ENCODE peak calls at places on chromosome 16, in six cellular contexts. F, G, M, A, N and U are unnamed samples.

GRCh38 chr16:9826630-9827029 is 355.6 kb downstream of the GRIN2A start:
- DNase-seq in M (no peak), G (no peak), F (no peak), N (no peak), A (no peak), U (no peak)

GRCh38 chr16:85067431-85067830 is 39.8 kb downstream of the KIAA0513 start:
- DNase-seq in F (no peak), G (no peak), M (no peak), A (no peak), N (no peak), U (no peak)

GRCh38 chr16:59192551-59193199 is 458.6 kb upstream of the GOT2 start:
- DNase-seq in F (no peak), M (no peak), G (no peak), A (peak), N (no peak), U (no peak)

GRCh38 chr16:75106351-75107274 is 10.0 kb downstream of the LDHD start:
- DNase-seq in F (no peak), A (no peak), M (no peak), G (no peak), N (no peak), U (no peak)

GRCh38 chr16:89358030-89359005 is 132.0 kb downstream of the ANKRD11 start:
- DNase-seq in F (no peak), M (no peak), N (no peak), A (no peak), G (no peak), U (peak)

GRCh38 chr16:3295783-3296182 is 9.4 kb downstream of the TIGD7 start:
- DNase-seq in F (no peak), M (no peak), A (no peak), G (no peak), N (no peak), U (no peak)

GRCh38 chr16:342455-343213 is 9.9 kb downstream of the AXIN1 start:
- DNase-seq in G (no peak), N (no peak), F (no peak), M (no peak), A (no peak), U (no peak)

GRCh38 chr16:80914379-80915078 is 92.2 kb downstream of the CMC2 start:
- DNase-seq in M (no peak), G (no peak), N (no peak), F (no peak), A (no peak), U (no peak)

GRCh38 chr16:49986351-49987124 is 38.5 kb upstream of the CNEP1R1 start:
- DNase-seq in G (no peak), F (no peak), A (no peak), M (no peak), N (peak), U (no peak)

GRCh38 chr16:30850246-30850645 is 43.6 kb downstream of the BCL7C start:
- DNase-seq in A (no peak), G (no peak), F (no peak), M (no peak), N (no peak), U (no peak)

GRCh38 chr16:84379008-84379730 is 10.8 kb downstream of the ATP2C2 start:
- DNase-seq in N (no peak), M (no peak), G (no peak), F (no peak), A (no peak), U (no peak)

GRCh38 chr16:86026136-86026905 is 127.4 kb downstream of the IRF8 start:
- DNase-seq in F (no peak), M (no peak), G (no peak), A (no peak), N (no peak), U (no peak)

GRCh38 chr16:1363501-1364041 is 11.8 kb downstream of the GNPTG start:
- DNase-seq in G (peak), M (peak), F (peak), A (peak), N (no peak), U (peak)

GRCh38 chr16:10182186-10182683 is at the start of gene GRIN2A:
- DNase-seq in A (no peak), G (no peak), F (no peak), M (no peak), N (no peak), U (no peak)

GRCh38 chr16:11726008-11726407 is 16.6 kb downstream of the TXNDC11 start:
- DNase-seq in A (no peak), M (no peak), G (no peak), N (no peak), F (no peak), U (no peak)

GRCh38 chr16:31710134-31710533 is 163.5 kb upstream of the ZNF267 start:
- DNase-seq in M (no peak), F (no peak), N (no peak), G (no peak), A (no peak), U (no peak)

GRCh38 chr16:81004646-81005353 is 1.9 kb downstream of the CMC2 start:
- DNase-seq in A (peak), F (peak), N (peak), M (no peak), G (no peak), U (peak)

GRCh38 chr16:8946544-8946943 is 17.2 kb downstream of the USP7 start:
- DNase-seq in G (no peak), A (no peak), M (no peak), N (no peak), F (peak), U (no peak)

GRCh38 chr16:85474808-85475207 is 138.3 kb upstream of the GSE1 start:
- DNase-seq in N (no peak), M (no peak), F (no peak), A (no peak), G (no peak), U (no peak)

GRCh38 chr16:3092501-3092991 is 6.5 kb downstream of the ZSCAN10 start:
- DNase-seq in G (no peak), N (no peak), M (no peak), A (no peak), F (no peak), U (no peak)

GRCh38 chr16:20409398-20410152 is at the start of gene ACSM5:
- DNase-seq in N (no peak), F (no peak), A (no peak), G (peak), M (no peak), U (no peak)

GRCh38 chr16:11869657-11870228 is 18.4 kb upstream of the RSL1D1 start:
- DNase-seq in A (no peak), M (no peak), G (no peak), N (no peak), F (no peak), U (no peak)

GRCh38 chr16:2404099-2404498 is 25.1 kb upstream of the CCNF start:
- DNase-seq in N (no peak), F (no peak), M (no peak), G (no peak), A (no peak), U (no peak)

GRCh38 chr16:12255919-12256665 is 279.6 kb downstream of the SNX29 start:
- DNase-seq in G (no peak), N (no peak), M (no peak), F (peak), A (no peak), U (no peak)

GRCh38 chr16:54171855-54172537 is 114.6 kb downstream of the IRX3 start:
- DNase-seq in A (no peak), G (no peak), M (no peak), N (peak), F (peak), U (no peak)

GRCh38 chr16:561957-562938 is 2.1 kb downstream of the PRR35 start:
- DNase-seq in A (no peak), G (no peak), M (no peak), F (no peak), N (no peak), U (no peak)

GRCh38 chr16:68372806-68373205 is 62.0 kb downstream of the PRMT7 start:
- DNase-seq in G (no peak), M (no peak), N (no peak), A (no peak), F (no peak), U (no peak)

GRCh38 chr16:30470170-30470512 is 2.4 kb upstream of the ITGAL start:
- DNase-seq in A (no peak), M (no peak), F (no peak), N (no peak), G (no peak), U (no peak)

GRCh38 chr16:66167564-66168291 is 198.8 kb upstream of the CDH5 start:
- DNase-seq in M (no peak), G (no peak), N (no peak), F (no peak), A (no peak), U (no peak)

GRCh38 chr16:6573577-6573976 is 759.1 kb upstream of the RBFOX1 start:
- DNase-seq in A (peak), G (no peak), N (no peak), M (no peak), F (no peak), U (no peak)

GRCh38 chr16:13305019-13305755 is 403.8 kb downstream of the SHISA9 start:
- DNase-seq in F (no peak), A (no peak), G (no peak), N (no peak), M (no peak), U (no peak)

GRCh38 chr16:89442990-89443726 is 47.2 kb downstream of the ANKRD11 start:
- DNase-seq in F (peak), G (peak), A (no peak), N (peak), M (no peak), U (no peak)